ENCODE peak calls at places on chromosomes 12 and 14, in four cellular contexts. F is HepG2, H is K562, Q is WTC11. U is an unnamed sample.

GRCh38 chr12:28750946-28751714 is 397.9 kb upstream of the FAR2 start:
- DNase-seq in F (no peak), H (no peak), Q (no peak), U (no peak)

GRCh38 chr12:108318472-108319275 is 20.4 kb downstream of the CMKLR1 start:
- DNase-seq in F (no peak), H (no peak), Q (no peak), U (no peak)

GRCh38 chr12:59056931-59057330 is 136.6 kb upstream of the LRIG3 start:
- DNase-seq in F (no peak), H (no peak), Q (no peak), U (no peak)

GRCh38 chr12:7131502-7131866 is 1.3 kb downstream of the CLSTN3 start:
- DNase-seq in F (no peak), H (no peak), Q (no peak), U (no peak)

GRCh38 chr14:105091335-105092123 is 26.3 kb upstream of the GPR132 start:
- DNase-seq in F (peak), H (no peak), Q (no peak), U (no peak)

GRCh38 chr14:22531451-22532344 is 57.3 kb downstream of the DAD1 start:
- DNase-seq in F (no peak), H (no peak), Q (no peak), U (no peak)

GRCh38 chr12:108237272-108237671 is 101.8 kb downstream of the CMKLR1 start:
- DNase-seq in F (peak), H (peak), Q (peak), U (peak)

GRCh38 chr12:104736307-104736706 is 221.8 kb downstream of the SLC41A2 start:
- DNase-seq in F (no peak), H (no peak), Q (no peak), U (no peak)

GRCh38 chr12:120225200-120225558 is 24.3 kb upstream of the RPLP0 start:
- DNase-seq in F (no peak), H (no peak), Q (no peak), U (peak)

GRCh38 chr12:3054993-3055711 is 22.0 kb upstream of the TSPAN9 start:
- DNase-seq in F (no peak), H (peak), Q (no peak), U (no peak)

GRCh38 chr14:32603992-32604391 is 274.9 kb downstream of the AKAP6 start:
- DNase-seq in F (no peak), H (no peak), Q (no peak), U (no peak)

GRCh38 chr12:5043589-5044419 is at the start of gene KCNA5:
- DNase-seq in F (no peak), H (no peak), Q (peak), U (no peak)

GRCh38 chr14:61343471-61343870 is 22.1 kb downstream of the PRKCH start:
- DNase-seq in F (no peak), H (no peak), Q (no peak), U (no peak)

GRCh38 chr12:85356596-85357385 is 76.8 kb downstream of the ALX1 start:
- DNase-seq in F (no peak), H (no peak), Q (no peak), U (no peak)

GRCh38 chr12:49524660-49525324 is 14.0 kb upstream of the KCNH3 start:
- DNase-seq in F (no peak), H (no peak), Q (no peak), U (no peak)

GRCh38 chr12:94305293-94305957 is 154.2 kb downstream of the CEP83 start:
- DNase-seq in F (peak), H (no peak), Q (no peak), U (no peak)

DNA sequence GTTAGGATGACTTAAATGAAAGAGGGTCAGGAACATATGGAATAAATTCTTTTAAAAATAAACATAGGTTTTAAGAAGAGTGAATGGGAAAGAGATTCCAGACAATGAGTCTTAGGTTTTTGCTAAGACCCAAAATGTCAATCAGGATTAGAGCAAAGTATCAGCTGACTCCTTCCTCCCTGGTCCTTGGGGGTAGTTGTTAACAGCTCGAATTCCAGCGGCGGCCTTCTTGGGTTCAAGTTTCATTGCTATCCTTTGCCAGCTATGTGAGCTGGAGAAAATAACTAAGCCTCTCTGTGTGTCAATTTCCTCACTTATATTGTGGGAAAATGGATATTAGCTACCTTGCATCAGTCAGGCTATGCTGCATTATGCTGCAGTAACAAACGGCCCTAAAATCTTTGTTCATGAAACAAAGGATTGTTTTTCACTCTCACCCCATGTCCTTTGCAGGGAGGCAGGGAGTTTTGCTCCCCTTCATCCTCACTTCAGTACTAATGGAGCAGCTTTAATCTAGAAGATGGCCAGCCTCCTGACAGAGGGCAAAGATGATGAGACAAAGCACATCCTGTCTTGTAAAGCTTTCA is 83.8 kb upstream of the RFLNA start:
- DNase-seq in F (no peak), H (no peak), Q (no peak), U (no peak)
- TF ChIP-seq SP1 in F (no peak), H (no peak), Q (no peak), U (no peak)

GRCh38 chr12:38886064-38886463 is 19.3 kb downstream of the CPNE8 start:
- DNase-seq in F (peak), H (no peak), Q (no peak), U (no peak)
- TF ChIP-seq ELF4 in F (no peak), H (no peak), Q (no peak), U (no peak)

DNA sequence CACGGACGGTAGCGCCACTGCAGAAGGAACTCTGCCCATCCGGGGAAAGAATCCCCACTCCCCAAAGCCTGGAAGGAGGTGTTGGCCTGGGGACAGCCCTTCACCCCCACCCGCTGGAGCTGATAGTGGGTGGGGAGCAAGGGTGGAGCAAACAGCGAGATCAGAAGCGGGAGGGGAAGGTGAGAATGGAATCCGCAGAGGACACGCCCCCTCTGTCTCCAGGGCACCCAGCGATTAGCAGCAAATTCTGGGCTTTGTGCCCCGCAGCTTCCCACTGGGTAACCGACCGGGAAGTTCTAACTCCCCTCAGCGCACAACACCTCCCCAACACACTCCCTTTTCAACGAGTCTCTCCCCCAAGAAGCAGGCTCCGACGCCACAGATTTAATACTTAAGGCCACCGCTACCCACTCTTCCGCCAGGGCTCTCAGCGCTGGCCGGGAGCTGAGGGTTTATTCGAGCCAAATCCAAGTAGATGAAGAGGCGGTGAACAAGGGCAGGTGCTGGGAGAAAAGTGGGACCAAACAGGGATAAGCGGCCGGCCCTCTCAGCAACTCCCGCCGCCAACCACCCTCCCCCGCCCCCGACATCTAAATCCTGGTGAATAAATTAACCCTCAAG is 1.3 kb downstream of the SLC25A29 start:
- DNase-seq in F (no peak), H (peak), Q (peak), U (peak)
- TF ChIP-seq SP1 in F (no peak), H (no peak), Q (no peak), U (no peak)

DNA sequence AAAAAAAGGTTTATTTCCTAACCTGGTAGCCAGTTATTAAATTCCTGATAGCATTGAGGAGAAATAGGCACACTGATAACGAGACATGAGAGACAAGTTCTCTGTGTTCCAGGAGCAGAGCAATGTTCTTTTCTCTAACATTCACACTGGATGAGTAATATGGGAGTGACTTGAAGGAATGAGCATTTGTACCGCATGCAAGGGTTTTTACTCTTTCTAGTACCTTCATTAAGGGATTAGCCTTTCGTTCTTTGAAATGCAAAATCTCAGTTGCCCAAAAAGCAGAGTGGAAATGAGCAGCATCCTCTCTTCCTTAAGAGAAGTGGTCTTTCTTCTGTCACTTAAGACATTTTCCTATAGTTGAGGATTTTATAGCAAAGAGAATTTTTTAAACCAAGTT is 54.7 kb downstream of the FGD4 start:
- DNase-seq in F (no peak), H (no peak), Q (no peak), U (no peak)
- TF ChIP-seq ELF4 in F (no peak), H (no peak), Q (no peak), U (no peak)

GRCh38 chr14:71142375-71143038 is 235.2 kb downstream of the PCNX1 start:
- DNase-seq in F (no peak), H (no peak), Q (no peak), U (no peak)
- TF ChIP-seq SP1 in F (no peak), H (no peak), Q (no peak), U (no peak)

GRCh38 chr14:68820536-68820935 is 27.7 kb upstream of the ZFP36L1 start:
- DNase-seq in F (no peak), H (no peak), Q (no peak), U (no peak)

GRCh38 chr14:68820999-68821683 is 28.3 kb upstream of the ZFP36L1 start:
- DNase-seq in F (no peak), H (no peak), Q (no peak), U (no peak)

GRCh38 chr14:68823434-68824206 is 30.8 kb upstream of the ZFP36L1 start:
- DNase-seq in F (peak), H (no peak), Q (no peak), U (no peak)

GRCh38 chr14:68822964-68823363 is 30.1 kb upstream of the ZFP36L1 start:
- DNase-seq in F (no peak), H (no peak), Q (no peak), U (no peak)

GRCh38 chr14:68822132-68822651 is 29.3 kb upstream of the ZFP36L1 start:
- DNase-seq in F (no peak), H (no peak), Q (no peak), U (no peak)
- TF ChIP-seq ELF4 in F (no peak), H (no peak), Q (no peak), U (no peak)

DNA sequence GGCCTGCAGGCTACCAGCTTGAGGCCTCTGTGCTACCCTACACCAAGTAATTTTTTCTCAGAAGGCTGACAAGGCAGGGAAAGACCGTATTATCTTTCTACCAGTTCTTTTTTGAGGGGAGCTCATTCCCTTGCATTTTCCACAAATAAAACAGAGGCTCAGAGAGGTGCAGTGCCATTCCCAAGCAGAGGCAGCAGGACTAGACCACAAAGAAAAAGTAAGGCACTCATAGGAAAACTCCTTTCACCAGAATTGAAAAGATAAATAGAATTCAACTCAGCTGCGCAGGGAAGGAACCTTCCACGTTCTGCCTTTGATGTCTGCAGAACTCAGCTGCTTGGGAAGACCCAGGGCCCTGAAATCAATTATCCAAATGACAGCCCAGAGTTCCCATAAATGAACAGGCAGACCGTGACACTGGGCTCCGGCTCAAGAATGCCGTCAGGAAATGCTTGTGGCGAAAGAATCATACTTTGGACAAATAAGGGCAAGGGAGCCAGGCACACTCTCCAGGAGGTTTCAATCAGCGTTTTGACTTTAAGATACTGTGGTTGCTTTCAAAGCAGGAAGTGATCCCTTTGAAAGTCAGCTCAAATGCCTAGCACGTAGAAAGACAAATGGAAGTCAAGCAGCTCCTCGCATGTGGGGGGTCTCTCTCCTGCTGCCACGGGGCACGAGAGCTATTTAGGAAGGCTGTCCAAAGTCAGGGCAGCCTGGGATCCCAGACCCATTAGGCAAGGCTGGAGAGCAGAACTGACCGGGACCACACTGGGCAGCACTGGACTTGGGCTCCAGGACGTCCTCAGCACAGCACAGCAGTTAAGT is 14.0 kb downstream of the KCTD10 start:
- DNase-seq in F (peak), H (no peak), Q (peak), U (no peak)
- TF ChIP-seq SP1 in F (no peak), H (no peak), Q (no peak), U (no peak)

GRCh38 chr14:90472632-90473031 is 75.8 kb downstream of the CALM1 start:
- DNase-seq in F (no peak), H (no peak), Q (no peak), U (no peak)

DNA sequence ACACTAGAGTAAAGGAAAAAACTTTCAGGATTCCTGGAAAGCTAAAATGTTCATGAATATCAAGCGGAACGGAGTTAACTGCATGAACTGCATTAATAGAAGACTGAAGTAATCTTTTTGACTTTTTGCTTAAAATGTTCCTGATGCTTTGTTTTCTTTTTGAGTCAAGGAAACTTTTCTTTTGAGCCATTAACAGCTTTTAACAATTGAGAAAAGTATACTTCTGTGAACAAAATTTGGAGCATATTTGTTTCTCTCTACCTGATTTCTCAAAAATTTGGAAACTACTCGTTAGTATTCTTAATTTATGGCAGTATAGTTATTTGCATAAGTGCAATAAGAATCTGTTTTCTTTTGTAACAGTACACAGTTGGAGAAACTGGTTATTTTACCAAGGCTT is 78.5 kb downstream of the CALM1 start:
- DNase-seq in F (no peak), H (no peak), Q (no peak), U (no peak)
- TF ChIP-seq ELF4 in F (no peak), H (no peak), Q (no peak), U (no peak)

GRCh38 chr14:53963491-53964227 is 7.0 kb upstream of the BMP4 start:
- DNase-seq in F (no peak), H (no peak), Q (peak), U (no peak)

GRCh38 chr14:53968756-53969155 is 12.1 kb upstream of the BMP4 start:
- DNase-seq in F (no peak), H (no peak), Q (no peak), U (no peak)

GRCh38 chr14:53962954-53963490 is 6.4 kb upstream of the BMP4 start:
- DNase-seq in F (no peak), H (no peak), Q (no peak), U (no peak)

GRCh38 chr14:53967606-53968005 is 11.0 kb upstream of the BMP4 start:
- DNase-seq in F (no peak), H (no peak), Q (no peak), U (no peak)

DNA sequence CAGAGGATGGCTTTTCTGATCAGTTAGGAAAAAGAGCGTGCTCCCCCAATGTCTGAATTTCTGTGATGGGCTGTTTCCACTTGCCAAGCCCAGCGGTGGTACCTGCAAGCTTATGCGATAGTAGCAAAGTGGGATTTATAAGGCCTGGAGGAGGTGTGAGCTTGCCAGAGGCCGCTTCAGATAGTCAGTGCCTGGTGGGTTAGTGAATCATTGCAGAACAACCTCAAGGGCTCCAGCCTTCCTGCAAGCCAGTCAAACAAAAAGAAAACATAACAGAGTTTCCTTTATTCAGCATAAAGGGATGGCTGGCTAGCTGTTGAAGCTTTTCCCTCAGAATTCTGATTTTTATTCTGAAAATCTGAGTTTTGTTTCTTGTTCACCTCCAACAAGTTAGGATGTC is 7.6 kb upstream of the BMP4 start:
- DNase-seq in F (no peak), H (no peak), Q (no peak), U (no peak)
- TF ChIP-seq SP1 in F (no peak), H (no peak), Q (no peak), U (no peak)

DNA sequence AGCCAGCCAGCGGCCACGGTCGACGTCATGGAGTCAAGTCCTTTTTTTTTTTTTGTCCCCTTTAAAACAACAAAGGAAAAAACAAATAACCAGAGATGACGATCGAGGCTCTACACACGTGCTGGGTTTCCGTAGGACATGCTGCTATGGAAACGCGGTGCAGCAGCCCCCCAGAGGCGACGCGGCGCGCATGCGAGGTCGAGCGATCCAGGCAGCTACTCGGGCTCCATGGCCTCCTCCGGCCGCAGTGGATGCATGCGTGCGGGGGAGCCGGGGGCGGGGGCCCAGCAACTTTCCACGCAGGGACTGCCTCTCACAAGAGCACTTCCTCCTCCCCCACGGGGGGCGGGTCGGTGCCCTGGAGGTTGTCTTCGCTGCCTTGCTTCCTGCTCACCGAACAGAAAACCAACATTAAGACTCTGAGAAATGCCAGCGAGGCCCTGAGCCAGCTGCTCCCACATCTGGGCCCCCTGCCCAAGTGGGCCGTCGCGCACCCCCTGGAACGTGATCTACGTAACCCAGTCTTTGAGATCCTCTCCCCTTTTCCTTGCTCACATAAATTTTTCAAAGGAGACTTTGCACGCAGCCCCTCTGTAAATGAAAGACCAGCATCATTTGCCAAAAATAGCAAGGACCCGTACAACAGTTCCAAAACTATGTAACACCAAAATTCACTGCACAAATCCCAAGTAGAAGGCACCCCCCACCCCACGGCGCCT is 30.7 kb downstream of the P2RX4 start:
- DNase-seq in F (no peak), H (peak), Q (peak), U (no peak)
- TF ChIP-seq ELF4 in F (no peak), H (no peak), Q (no peak), U (no peak)

U was measured in HEK293T.